ENCODE peak calls at places on chromosomes 5 and 9, in eight cellular contexts. P, T, C, J, I, F, B and A are unnamed samples.

GRCh38 chr5:76388236-76388635 is 14.8 kb upstream of the IQGAP2 start:
- DNase-seq in F (no peak), C (no peak), J (no peak), P (no peak), I (no peak), B (no peak), T (no peak), A (no peak)

GRCh38 chr9:120904999-120905793 is 21.4 kb downstream of the TRAF1 start:
- DNase-seq in J (no peak), C (no peak), F (no peak), P (no peak), B (no peak), I (no peak), T (no peak), A (no peak)

GRCh38 chr5:174731214-174732039 is 7.0 kb downstream of the MSX2 start:
- DNase-seq in B (peak), C (no peak), P (no peak), I (no peak), T (no peak), J (no peak), F (no peak), A (no peak)

GRCh38 chr9:6996061-6996854 is 238.5 kb downstream of the KDM4C start:
- DNase-seq in B (no peak), I (no peak), P (no peak), F (no peak), T (no peak), C (no peak), J (no peak), A (no peak)

GRCh38 chr5:153211052-153211451 is 279.4 kb upstream of the GRIA1 start:
- DNase-seq in P (no peak), F (no peak), C (no peak), B (no peak), J (no peak), T (no peak), I (no peak), A (no peak)

GRCh38 chr5:74648835-74649286 is 8.3 kb upstream of the ENC1 start:
- DNase-seq in T (peak), B (peak), J (peak), P (peak), F (no peak), C (no peak), I (no peak), A (no peak)

GRCh38 chr9:84711398-84711777 is 41.9 kb downstream of the NTRK2 start:
- DNase-seq in I (no peak), P (no peak), B (no peak), C (no peak), F (no peak), J (no peak), T (no peak), A (no peak)

GRCh38 chr5:147578228-147579024 is 68.6 kb upstream of the DPYSL3 start:
- DNase-seq in T (peak), F (no peak), P (peak), J (peak), C (no peak), I (no peak), B (peak), A (no peak)

GRCh38 chr5:96081276-96081858 is 119.7 kb upstream of the ELL2 start:
- DNase-seq in P (no peak), B (no peak), C (no peak), J (no peak), F (no peak), T (no peak), I (no peak), A (no peak)

GRCh38 chr5:56190500-56190899 is 42.6 kb downstream of the ANKRD55 start:
- DNase-seq in T (peak), J (peak), F (no peak), P (no peak), C (no peak), I (no peak), B (no peak), A (no peak)

GRCh38 chr5:118603278-118603677 is 385.1 kb downstream of the DTWD2 start:
- DNase-seq in I (no peak), P (no peak), C (no peak), B (no peak), F (no peak), T (no peak), J (no peak), A (no peak)

GRCh38 chr5:83608122-83608521 is 112.5 kb downstream of the HAPLN1 start:
- DNase-seq in P (peak), I (peak), J (peak), C (peak), T (peak), F (no peak), B (peak), A (no peak)

GRCh38 chr5:54570923-54571322 is 53.4 kb downstream of the SNX18 start:
- DNase-seq in J (peak), B (no peak), P (no peak), I (no peak), F (no peak), T (peak), C (peak), A (no peak)

GRCh38 chr9:123796618-123797484 is 133.1 kb downstream of the DENND1A start:
- DNase-seq in J (no peak), T (no peak), F (no peak), C (no peak), P (no peak), I (no peak), B (no peak), A (no peak)

GRCh38 chr9:87505869-87506678 is 8.4 kb downstream of the DAPK1 start:
- DNase-seq in C (no peak), I (no peak), P (no peak), F (no peak), B (no peak), T (no peak), J (no peak), A (no peak)

GRCh38 chr5:83947763-83948162 is 227.1 kb upstream of the HAPLN1 start:
- DNase-seq in F (no peak), P (no peak), B (no peak), J (no peak), C (no peak), T (no peak), I (no peak), A (no peak)

GRCh38 chr5:118553662-118554061 is 434.7 kb downstream of the DTWD2 start:
- DNase-seq in P (no peak), B (no peak), T (peak), C (peak), J (peak), F (no peak), I (no peak), A (no peak)

GRCh38 chr9:108636023-108636422 is 219.8 kb downstream of the ACTL7B start:
- DNase-seq in I (peak), C (no peak), J (no peak), B (peak), F (no peak), P (peak), T (no peak), A (no peak)

GRCh38 chr9:36174271-36174670 is 5.1 kb downstream of the CCIN start:
- DNase-seq in P (no peak), J (no peak), T (no peak), B (no peak), I (no peak), C (no peak), F (no peak), A (no peak)

GRCh38 chr5:168620807-168621206 is 41.6 kb upstream of the PANK3 start:
- DNase-seq in I (no peak), C (no peak), B (no peak), J (no peak), T (no peak), P (no peak), F (no peak), A (no peak)

GRCh38 chr5:175344331-175345200 is 99.4 kb downstream of the DRD1 start:
- DNase-seq in F (no peak), P (peak), B (no peak), C (peak), T (no peak), J (peak), I (no peak), A (no peak)

GRCh38 chr5:102223542-102224444 is 72.3 kb downstream of the SLCO4C1 start:
- DNase-seq in B (peak), F (no peak), J (peak), C (peak), P (peak), T (peak), I (no peak), A (no peak)

GRCh38 chr5:76757049-76757448 is 41.1 kb downstream of the F2R start:
- DNase-seq in B (no peak), I (no peak), F (no peak), J (no peak), T (no peak), P (no peak), C (no peak), A (no peak)

GRCh38 chr5:52800394-52801213 is 12.9 kb downstream of the ITGA1 start:
- DNase-seq in C (no peak), T (peak), I (peak), F (peak), P (peak), B (peak), J (peak), A (peak)

GRCh38 chr9:135526730-135527571 is 5.7 kb downstream of the LCN1 start:
- DNase-seq in I (peak), F (peak), J (no peak), B (no peak), T (no peak), P (no peak), C (no peak), A (no peak)

GRCh38 chr5:67156976-67157583 is 39.5 kb downstream of the CD180 start:
- DNase-seq in I (peak), C (peak), J (peak), F (no peak), B (peak), T (no peak), P (peak), A (no peak)

GRCh38 chr5:100430268-100430900 is 104.8 kb upstream of the FAM174A start:
- DNase-seq in C (peak), B (peak), T (no peak), P (peak), J (peak), F (no peak), I (peak), A (no peak)

GRCh38 chr9:128635266-128636023 is 21.2 kb downstream of the DYNC2I2 start:
- DNase-seq in P (peak), T (peak), B (peak), C (peak), F (peak), J (peak), I (peak), A (peak)

GRCh38 chr9:136902259-136902821 is 16.0 kb downstream of the TRAF2 start:
- DNase-seq in I (no peak), B (no peak), T (no peak), P (peak), J (peak), C (no peak), F (peak), A (no peak)

GRCh38 chr5:124583469-124584350 is 162.7 kb downstream of the ZNF608 start:
- DNase-seq in P (peak), B (no peak), F (no peak), T (peak), C (peak), I (no peak), J (peak), A (no peak)

GRCh38 chr9:78280982-78281668 is 15.8 kb upstream of the PSAT1 start:
- DNase-seq in F (no peak), P (peak), B (peak), T (peak), J (peak), I (no peak), C (peak), A (no peak)

GRCh38 chr5:153678617-153679329 is 188.3 kb downstream of the GRIA1 start:
- DNase-seq in P (no peak), C (no peak), I (no peak), B (no peak), T (no peak), J (no peak), F (no peak), A (no peak)

GRCh38 chr9:96241391-96241809 is 60.6 kb downstream of the HSD17B3 start:
- DNase-seq in C (peak), B (no peak), P (no peak), T (no peak), J (peak), I (no peak), F (no peak), A (no peak)

GRCh38 chr5:50593681-50594080 is 72.8 kb upstream of the PARP8 start:
- DNase-seq in T (no peak), J (no peak), B (no peak), C (no peak), P (no peak), F (no peak), I (no peak), A (no peak)

GRCh38 chr5:31361906-31362900 is 168.7 kb downstream of the CDH6 start:
- DNase-seq in T (peak), J (no peak), I (no peak), B (no peak), F (no peak), C (peak), P (no peak), A (no peak)

GRCh38 chr5:116361171-116361967 is 213.3 kb downstream of the SEMA6A start:
- DNase-seq in C (no peak), I (peak), P (peak), T (no peak), F (no peak), J (peak), B (peak), A (no peak)
- TF ChIP-seq CTCF in C (peak), I (peak), P (peak), T (no peak), F (no peak), J (peak), B (peak), A (peak)

DNA sequence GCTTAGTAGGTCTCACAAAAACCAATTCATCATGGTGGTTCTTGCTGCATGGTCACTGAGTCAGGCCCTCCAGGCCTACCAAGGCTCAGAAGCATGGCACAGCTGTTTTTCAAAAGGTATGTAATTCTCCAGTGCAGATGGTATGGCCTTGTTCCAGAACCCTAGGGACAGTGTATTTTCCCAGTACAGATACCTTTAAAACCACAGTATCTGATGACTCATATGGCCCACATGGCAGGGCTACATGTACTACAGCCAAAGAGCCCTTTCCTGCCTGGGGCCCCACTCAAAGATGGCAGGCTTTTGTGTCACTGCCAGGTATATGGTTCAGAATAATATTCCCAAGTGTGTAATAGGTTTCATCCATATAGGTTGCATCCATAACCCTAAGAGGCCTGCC is 16.5 kb downstream of the CSF2 start:
- DNase-seq in J (peak), I (no peak), B (no peak), F (no peak), P (no peak), T (peak), C (peak), A (no peak)
- TF ChIP-seq CTCF in J (no peak), I (no peak), B (no peak), F (no peak), P (no peak), T (no peak), C (no peak), A (no peak)

DNA sequence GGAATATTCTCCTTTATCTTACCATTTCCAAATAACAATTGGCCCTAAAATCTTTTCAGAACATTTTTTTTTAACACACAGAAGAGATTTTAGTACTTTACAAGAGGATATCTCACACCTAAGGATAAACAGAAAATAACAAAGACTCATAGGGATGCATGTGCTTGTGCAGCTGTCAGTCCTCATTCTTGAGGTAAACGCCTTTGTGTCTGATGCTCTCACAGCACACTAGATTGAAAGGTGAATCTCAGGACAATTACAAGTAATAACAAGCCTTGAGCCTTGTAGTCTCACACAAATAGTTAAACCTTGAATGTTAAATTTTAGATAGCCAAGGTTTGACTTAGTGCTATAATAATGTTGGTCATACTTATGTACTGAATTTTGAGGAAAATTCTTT is 439.2 kb downstream of the PTPRD start:
- DNase-seq in J (no peak), T (no peak), C (no peak), P (no peak), I (no peak), F (no peak), B (no peak), A (no peak)
- TF ChIP-seq CTCF in J (no peak), T (no peak), C (no peak), P (no peak), I (no peak), F (no peak), B (no peak), A (no peak)

DNA sequence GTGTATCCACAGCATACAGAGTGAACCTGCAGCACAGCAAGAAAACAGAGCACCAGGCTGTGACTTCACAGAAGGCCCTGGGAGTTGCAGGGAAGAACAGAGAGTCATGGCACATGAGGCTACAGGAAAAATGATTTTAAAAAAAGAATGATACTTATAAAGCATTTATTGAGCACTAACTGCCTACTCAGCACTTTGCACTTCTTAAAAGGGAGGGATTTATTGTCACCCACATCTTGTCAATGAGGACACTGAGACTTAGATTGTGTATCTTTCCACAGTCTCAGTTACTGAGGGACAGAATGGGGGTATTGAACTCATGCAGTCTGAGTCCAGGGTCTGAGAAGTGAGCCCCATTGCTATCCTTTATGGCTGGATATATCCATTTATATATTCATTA is 244.6 kb upstream of the TRIM32 start:
- DNase-seq in B (no peak), P (no peak), I (no peak), J (no peak), C (no peak), T (no peak), F (no peak), A (no peak)
- TF ChIP-seq CTCF in B (no peak), P (no peak), I (no peak), J (no peak), C (no peak), T (no peak), F (no peak), A (no peak)